ENCODE peak calls at places on chromosomes 4 and X, in eight cellular contexts. E is HCT116, V is A549, J is stomach, Y is breast epithelium, B is prostate gland, Q is NB4, P is HepG2. L is an unnamed sample.

GRCh38 chrX:16839852-16840460 is 30.2 kb downstream of the RBBP7 start:
- DNase-seq in E (no peak), V (peak; percentile 39), J (no peak), Y (no peak), B (no peak), Q (peak; percentile 32), P (no peak), L (no peak)

GRCh38 chr4:30870513-30870912 is 150.3 kb downstream of the PCDH7 start:
- DNase-seq in E (peak; percentile 65), V (no peak), J (no peak), Y (no peak), B (no peak), Q (no peak), P (no peak), L (no peak)

GRCh38 chr4:185881427-185881826 is 69.4 kb upstream of the SORBS2 start:
- DNase-seq in E (no peak), V (no peak), J (no peak), Y (no peak), B (no peak), Q (no peak), P (no peak), L (no peak)

GRCh38 chrX:18997916-18998315 is 14.0 kb upstream of the PHKA2 start:
- DNase-seq in E (no peak), V (peak; percentile 45), J (no peak), Y (no peak), B (no peak), Q (no peak), P (no peak), L (no peak)

GRCh38 chr4:11743236-11743635 is 314.5 kb upstream of the HS3ST1 start:
- DNase-seq in E (no peak), V (no peak), J (no peak), Y (no peak), B (no peak), Q (no peak), P (no peak), L (no peak)

GRCh38 chr4:8548731-8549351 is 31.4 kb upstream of the GPR78 start:
- DNase-seq in E (no peak), V (no peak), J (no peak), Y (no peak), B (no peak), Q (no peak), P (no peak), L (no peak)

GRCh38 chr4:152935661-152936445 is at the start of gene FHDC1:
- DNase-seq in E (peak; percentile 29), V (peak; percentile 35), J (peak; percentile 90), Y (peak; percentile 84), B (peak; percentile 85), Q (peak; percentile 23), P (no peak), L (no peak)

GRCh38 chrX:50747471-50747900 is 66.5 kb downstream of the SHROOM4 start:
- DNase-seq in E (no peak), V (peak; percentile 11), J (no peak), Y (no peak), B (no peak), Q (peak; percentile 20), P (peak; percentile 3), L (no peak)

GRCh38 chrX:69137371-69137881 is 27.8 kb downstream of the PJA1 start:
- DNase-seq in E (no peak), V (no peak), J (no peak), Y (no peak), B (no peak), Q (peak; percentile 78), P (no peak), L (no peak)

GRCh38 chr4:38381788-38382187 is 282.2 kb upstream of the KLF3 start:
- DNase-seq in E (no peak), V (no peak), J (no peak), Y (no peak), B (no peak), Q (no peak), P (no peak), L (no peak)

GRCh38 chrX:20530319-20530979 is 263.7 kb upstream of the RPS6KA3 start:
- DNase-seq in E (peak; percentile 29), V (peak; percentile 66), J (peak; percentile 53), Y (peak; percentile 51), B (peak; percentile 32), Q (peak; percentile 61), P (peak; percentile 30), L (peak; percentile 88)

GRCh38 chr4:88054909-88055308 is 47.5 kb downstream of the PKD2 start:
- DNase-seq in E (peak; percentile 23), V (peak; percentile 72), J (peak; percentile 26), Y (no peak), B (peak; percentile 32), Q (peak; percentile 59), P (peak; percentile 70), L (no peak)

GRCh38 chr4:158578476-158578875 is 56.8 kb downstream of the RXFP1 start:
- DNase-seq in E (peak; percentile 8), V (peak; percentile 18), J (no peak), Y (no peak), B (no peak), Q (peak; percentile 30), P (peak; percentile 5), L (no peak)

GRCh38 chr4:20764353-20764752 is 64.1 kb downstream of the PACRGL start:
- DNase-seq in E (no peak), V (no peak), J (no peak), Y (no peak), B (no peak), Q (no peak), P (no peak), L (no peak)

GRCh38 chr4:163554870-163555465 is 60.5 kb downstream of the TMA16 start:
- DNase-seq in E (no peak), V (no peak), J (no peak), Y (no peak), B (no peak), Q (peak; percentile 32), P (no peak), L (no peak)

GRCh38 chr4:5815641-5816040 is 77.2 kb downstream of the CRMP1 start:
- DNase-seq in E (no peak), V (no peak), J (no peak), Y (no peak), B (no peak), Q (no peak), P (no peak), L (no peak)

GRCh38 chr4:80183196-80184052 is 13.9 kb upstream of the PRDM8 start:
- DNase-seq in E (no peak), V (no peak), J (no peak), Y (no peak), B (no peak), Q (peak; percentile 77), P (no peak), L (peak; percentile 89)

GRCh38 chr4:1777822-1778641 is 15.1 kb upstream of the FGFR3 start:
- DNase-seq in E (no peak), V (peak; percentile 63), J (no peak), Y (no peak), B (no peak), Q (peak; percentile 39), P (peak; percentile 81), L (no peak)
- TF ChIP-seq CTCF in E (no peak), V (no peak), J (no peak), Y (no peak), B (no peak), Q (no peak), P (peak; percentile 67), L (no peak)

GRCh38 chrX:49273181-49273727 is 3.7 kb downstream of the PPP1R3F start:
- DNase-seq in E (no peak), V (no peak), J (no peak), Y (no peak), B (no peak), Q (peak; percentile 53), P (no peak), L (no peak)
- H3K4me3 ChIP-seq in E (no peak overlapping the region), V (no peak overlapping the region), J (no peak overlapping the region), Y (no peak overlapping the region), B (no peak overlapping the region), Q (no peak overlapping the region), P (no peak overlapping the region), L (no peak overlapping the region)

DNA sequence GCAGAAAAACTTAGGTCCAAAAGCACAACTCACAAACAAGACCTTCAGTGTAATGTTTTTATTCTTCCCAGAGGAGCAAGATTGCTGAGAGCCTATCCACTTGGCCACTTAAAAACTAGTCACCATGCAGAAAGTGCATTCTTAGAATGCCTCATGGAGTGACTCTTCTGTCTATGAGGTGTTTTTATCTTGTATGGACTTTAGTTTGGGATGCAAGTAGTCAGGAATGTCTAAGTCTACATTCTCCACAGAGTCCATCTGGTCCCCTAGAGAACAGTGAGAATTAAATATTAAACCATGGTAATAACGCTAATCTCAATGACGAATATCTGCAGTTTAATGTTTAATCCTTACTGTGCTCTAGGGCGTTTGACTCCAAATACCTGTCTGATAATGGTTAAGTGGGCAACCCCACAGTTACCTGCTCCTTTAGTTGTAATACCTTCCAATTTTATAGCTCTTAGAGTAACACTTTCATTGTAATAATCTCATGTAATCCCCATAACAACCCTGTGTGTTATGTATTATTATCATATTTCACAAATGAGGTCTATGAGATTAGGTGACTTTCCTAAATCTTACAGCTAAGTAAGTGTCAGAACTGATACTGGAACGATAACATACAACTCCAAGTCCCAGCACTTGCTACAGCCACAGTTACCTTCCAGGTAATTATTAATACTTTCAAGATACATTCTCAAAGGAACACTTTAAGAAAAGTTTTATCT is 235.6 kb upstream of the JADE1 start:
- DNase-seq in E (no peak), V (peak; percentile 96), J (no peak), Y (no peak), B (no peak), Q (no peak), P (peak; percentile 70), L (no peak)
- TF ChIP-seq POLR2A in E (no peak), V (no peak), J (no peak), Y (no peak), B (no peak), Q (no peak), P (no peak), L (no peak)

DNA sequence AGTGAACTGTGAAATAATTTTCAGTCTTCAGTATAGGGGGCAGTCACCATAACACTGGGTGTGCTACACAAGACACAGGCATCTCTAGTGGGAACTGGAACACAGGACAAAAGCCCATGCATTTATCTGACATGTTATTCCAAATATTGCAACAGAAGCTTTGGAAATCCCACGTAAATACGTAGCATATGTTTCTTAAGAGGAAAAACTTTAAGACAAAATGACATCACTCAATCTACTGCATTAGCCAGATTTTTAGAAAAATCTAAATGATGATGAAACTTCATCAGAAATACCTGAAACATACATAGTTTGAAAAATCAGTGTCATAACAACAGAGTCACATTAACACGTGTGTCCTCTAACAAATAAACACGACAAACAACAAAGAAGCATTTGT is 14.5 kb downstream of the SHISA3 start:
- DNase-seq in E (no peak), V (no peak), J (no peak), Y (no peak), B (no peak), Q (no peak), P (no peak), L (no peak)
- TF ChIP-seq CTCF in E (no peak), V (no peak), J (no peak), Y (no peak), B (no peak), Q (no peak), P (no peak), L (no peak)

DNA sequence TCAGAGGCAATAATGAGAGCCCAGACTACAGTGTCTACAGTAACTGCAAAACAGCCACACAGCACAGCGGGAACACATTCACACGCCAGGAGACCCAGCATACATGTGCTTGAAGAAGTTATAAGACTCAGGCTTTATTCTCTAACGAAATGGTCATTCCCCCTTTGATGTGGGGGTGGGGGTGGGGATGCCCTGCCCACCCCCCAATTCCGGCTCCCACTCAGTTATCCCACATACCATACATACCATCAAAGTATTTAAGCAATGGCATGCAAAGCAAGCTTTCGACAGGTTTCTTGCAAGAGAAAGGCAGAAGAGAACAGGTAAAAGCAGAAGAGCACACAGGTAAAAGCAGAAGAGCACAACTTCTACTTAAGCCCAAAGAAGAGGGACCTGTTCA is 3.6 kb downstream of the MECP2 start:
- DNase-seq in E (no peak), V (no peak), J (no peak), Y (no peak), B (no peak), Q (no peak), P (no peak), L (no peak)
- H3K4me3 ChIP-seq in E (no peak overlapping the region), V (no peak overlapping the region), J (peak overlapping the region; percentile 18), Y (peak overlapping the region; percentile 8), B (no peak overlapping the region), Q (no peak overlapping the region), P (no peak overlapping the region), L (no peak overlapping the region)